ENCODE peak calls at places on chromosome 16, in six cellular contexts. One of them, this sample, is unnamed.

GRCh38 chr16:48076455-48077012 is 79.3 kb downstream of the ABCC12 start:
- DNase-seq in stomach: no peak
- DNase-seq in body of pancreas: peak; percentile 21
- DNase-seq in tibial nerve: no peak
- DNase-seq in esophagus squamous epithelium: no peak
- DNase-seq in lower leg skin: no peak
- DNase-seq in this sample: no peak

GRCh38 chr16:51636913-51637743 is 486.1 kb upstream of the SALL1 start:
- DNase-seq in stomach: no peak
- DNase-seq in body of pancreas: no peak
- DNase-seq in tibial nerve: no peak
- DNase-seq in esophagus squamous epithelium: no peak
- DNase-seq in lower leg skin: no peak
- DNase-seq in this sample: no peak

GRCh38 chr16:24471616-24472015 is 67.8 kb upstream of the RBBP6 start:
- DNase-seq in stomach: no peak
- DNase-seq in body of pancreas: no peak
- DNase-seq in tibial nerve: no peak
- DNase-seq in esophagus squamous epithelium: no peak
- DNase-seq in lower leg skin: no peak
- DNase-seq in this sample: no peak

GRCh38 chr16:83725313-83725712 is 82.5 kb upstream of the HSBP1 start:
- DNase-seq in stomach: no peak
- DNase-seq in body of pancreas: no peak
- DNase-seq in tibial nerve: no peak
- DNase-seq in esophagus squamous epithelium: no peak
- DNase-seq in lower leg skin: no peak
- DNase-seq in this sample: no peak

GRCh38 chr16:77212736-77213541 is 13.7 kb downstream of the SYCE1L start:
- DNase-seq in stomach: peak; percentile 62
- DNase-seq in body of pancreas: peak; percentile 54
- DNase-seq in tibial nerve: peak; percentile 40
- DNase-seq in esophagus squamous epithelium: no peak
- DNase-seq in lower leg skin: peak; percentile 62
- DNase-seq in this sample: peak; percentile 57

GRCh38 chr16:56488035-56488434 is 31.8 kb downstream of the BBS2 start:
- DNase-seq in stomach: no peak
- DNase-seq in body of pancreas: no peak
- DNase-seq in tibial nerve: no peak
- DNase-seq in esophagus squamous epithelium: no peak
- DNase-seq in lower leg skin: no peak
- DNase-seq in this sample: no peak

GRCh38 chr16:30051518-30051917 is 14.0 kb upstream of the ALDOA start:
- DNase-seq in stomach: no peak
- DNase-seq in body of pancreas: no peak
- DNase-seq in tibial nerve: no peak
- DNase-seq in esophagus squamous epithelium: no peak
- DNase-seq in lower leg skin: no peak
- DNase-seq in this sample: no peak

GRCh38 chr16:8919089-8919933 is 37.2 kb downstream of the LITAFD start:
- DNase-seq in stomach: no peak
- DNase-seq in body of pancreas: no peak
- DNase-seq in tibial nerve: no peak
- DNase-seq in esophagus squamous epithelium: no peak
- DNase-seq in lower leg skin: no peak
- DNase-seq in this sample: no peak

GRCh38 chr16:50603206-50604064 is 55.2 kb downstream of the NKD1 start:
- DNase-seq in stomach: no peak
- DNase-seq in body of pancreas: no peak
- DNase-seq in tibial nerve: no peak
- DNase-seq in esophagus squamous epithelium: no peak
- DNase-seq in lower leg skin: no peak
- DNase-seq in this sample: no peak

GRCh38 chr16:55668337-55669281 is 12.8 kb downstream of the SLC6A2 start:
- DNase-seq in stomach: no peak
- DNase-seq in body of pancreas: no peak
- DNase-seq in tibial nerve: no peak
- DNase-seq in esophagus squamous epithelium: no peak
- DNase-seq in lower leg skin: peak; percentile 67
- DNase-seq in this sample: no peak

GRCh38 chr16:84559311-84559932 is 55.0 kb upstream of the MEAK7 start:
- DNase-seq in stomach: no peak
- DNase-seq in body of pancreas: no peak
- DNase-seq in tibial nerve: no peak
- DNase-seq in esophagus squamous epithelium: no peak
- DNase-seq in lower leg skin: no peak
- DNase-seq in this sample: no peak

GRCh38 chr16:74745109-74745615 is 29.5 kb downstream of the FA2H start:
- DNase-seq in stomach: no peak
- DNase-seq in body of pancreas: no peak
- DNase-seq in tibial nerve: no peak
- DNase-seq in esophagus squamous epithelium: no peak
- DNase-seq in lower leg skin: no peak
- DNase-seq in this sample: no peak

GRCh38 chr16:74743668-74744299 is 30.8 kb downstream of the FA2H start:
- DNase-seq in stomach: peak; percentile 97
- DNase-seq in body of pancreas: peak; percentile 98
- DNase-seq in tibial nerve: peak; percentile 42
- DNase-seq in esophagus squamous epithelium: no peak
- DNase-seq in lower leg skin: peak; percentile 87
- DNase-seq in this sample: no peak

GRCh38 chr16:74745926-74746325 is 28.7 kb downstream of the FA2H start:
- DNase-seq in stomach: no peak
- DNase-seq in body of pancreas: no peak
- DNase-seq in tibial nerve: no peak
- DNase-seq in esophagus squamous epithelium: no peak
- DNase-seq in lower leg skin: no peak
- DNase-seq in this sample: no peak

GRCh38 chr16:74743045-74743667 is 31.5 kb downstream of the FA2H start:
- DNase-seq in stomach: no peak
- DNase-seq in body of pancreas: no peak
- DNase-seq in tibial nerve: no peak
- DNase-seq in esophagus squamous epithelium: no peak
- DNase-seq in lower leg skin: no peak
- DNase-seq in this sample: no peak

GRCh38 chr16:74744566-74744965 is 30.1 kb downstream of the FA2H start:
- DNase-seq in stomach: no peak
- DNase-seq in body of pancreas: no peak
- DNase-seq in tibial nerve: no peak
- DNase-seq in esophagus squamous epithelium: no peak
- DNase-seq in lower leg skin: no peak
- DNase-seq in this sample: no peak
- TF ChIP-seq POLR2A in stomach: no peak
- TF ChIP-seq POLR2A in body of pancreas: no peak
- TF ChIP-seq POLR2A in tibial nerve: no peak
- TF ChIP-seq POLR2A in esophagus squamous epithelium: no peak
- TF ChIP-seq POLR2A in lower leg skin: no peak
- TF ChIP-seq POLR2A in this sample: no peak

GRCh38 chr16:530111-530817 is 2.8 kb downstream of the CAPN15 start:
- DNase-seq in stomach: no peak
- DNase-seq in body of pancreas: no peak
- DNase-seq in tibial nerve: no peak
- DNase-seq in esophagus squamous epithelium: no peak
- DNase-seq in lower leg skin: no peak
- DNase-seq in this sample: no peak
- TF ChIP-seq POLR2A in stomach: no peak
- TF ChIP-seq POLR2A in body of pancreas: no peak
- TF ChIP-seq POLR2A in tibial nerve: no peak
- TF ChIP-seq POLR2A in esophagus squamous epithelium: no peak
- TF ChIP-seq POLR2A in lower leg skin: no peak
- TF ChIP-seq POLR2A in this sample: no peak

DNA sequence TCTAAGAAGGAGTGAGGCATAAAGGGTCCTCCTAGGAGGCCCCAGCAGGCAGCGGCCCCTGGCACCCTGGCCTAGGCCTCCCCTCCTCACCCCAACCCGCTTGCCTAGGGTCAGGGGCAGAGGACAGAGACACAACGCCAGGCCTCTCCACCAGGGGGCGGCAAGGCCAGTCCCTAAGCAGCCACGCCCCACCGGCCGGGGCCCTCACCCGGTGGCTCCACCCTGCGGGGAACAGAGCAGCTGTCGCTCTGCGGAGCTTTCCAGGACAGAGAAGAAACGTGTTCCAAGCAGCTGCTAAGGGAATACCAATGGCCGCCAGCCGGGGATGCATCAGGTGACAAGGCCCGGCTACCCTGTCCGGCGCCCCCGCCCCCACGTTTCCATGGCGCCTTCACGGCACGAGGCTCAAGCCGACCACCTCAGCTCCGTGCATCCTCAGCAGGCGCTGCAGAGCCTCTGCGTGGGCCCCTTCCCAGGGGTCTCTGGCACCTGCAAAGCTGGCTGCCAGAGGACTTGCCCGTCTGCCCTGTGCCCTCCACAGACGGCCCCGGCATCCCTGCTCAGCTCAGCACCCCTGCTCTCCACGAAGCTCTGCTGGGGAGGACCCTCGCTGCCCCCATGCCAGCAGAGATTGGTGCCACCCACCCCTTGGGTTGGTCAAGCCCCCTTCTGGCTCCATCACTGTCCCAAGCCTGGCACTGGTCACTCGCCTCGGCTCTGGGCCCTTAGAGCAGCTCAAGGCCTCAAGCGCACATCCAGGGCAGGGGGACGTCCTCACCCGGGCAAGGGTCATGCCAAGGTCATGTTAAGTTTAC is 5.6 kb downstream of the ZNF598 start:
- DNase-seq in stomach: peak; percentile 94
- DNase-seq in body of pancreas: peak; percentile 97
- DNase-seq in tibial nerve: peak; percentile 66
- DNase-seq in esophagus squamous epithelium: peak; percentile 49
- DNase-seq in lower leg skin: peak; percentile 74
- DNase-seq in this sample: peak; percentile 99
- TF ChIP-seq POLR2A in stomach: no peak
- TF ChIP-seq POLR2A in body of pancreas: no peak
- TF ChIP-seq POLR2A in tibial nerve: no peak
- TF ChIP-seq POLR2A in esophagus squamous epithelium: no peak
- TF ChIP-seq POLR2A in lower leg skin: no peak
- TF ChIP-seq POLR2A in this sample: no peak

GRCh38 chr16:57781741-57782606 is 20.3 kb downstream of the KIFC3 start:
- DNase-seq in stomach: no peak
- DNase-seq in body of pancreas: no peak
- DNase-seq in tibial nerve: no peak
- DNase-seq in esophagus squamous epithelium: no peak
- DNase-seq in lower leg skin: no peak
- DNase-seq in this sample: no peak
- TF ChIP-seq POLR2A in stomach: no peak
- TF ChIP-seq POLR2A in body of pancreas: no peak
- TF ChIP-seq POLR2A in tibial nerve: no peak
- TF ChIP-seq POLR2A in esophagus squamous epithelium: no peak
- TF ChIP-seq POLR2A in lower leg skin: no peak
- TF ChIP-seq POLR2A in this sample: no peak

GRCh38 chr16:1548727-1549126 is 15.3 kb downstream of the TMEM204 start:
- DNase-seq in stomach: no peak
- DNase-seq in body of pancreas: no peak
- DNase-seq in tibial nerve: no peak
- DNase-seq in esophagus squamous epithelium: no peak
- DNase-seq in lower leg skin: no peak
- DNase-seq in this sample: no peak
- TF ChIP-seq POLR2A in stomach: no peak
- TF ChIP-seq POLR2A in body of pancreas: no peak
- TF ChIP-seq POLR2A in tibial nerve: no peak
- TF ChIP-seq POLR2A in esophagus squamous epithelium: no peak
- TF ChIP-seq POLR2A in lower leg skin: no peak
- TF ChIP-seq POLR2A in this sample: no peak

GRCh38 chr16:69566437-69567030 is 768 bp downstream of the NFAT5 start:
- DNase-seq in stomach: peak; percentile 45
- DNase-seq in body of pancreas: peak; percentile 57
- DNase-seq in tibial nerve: peak; percentile 22
- DNase-seq in esophagus squamous epithelium: no peak
- DNase-seq in lower leg skin: peak; percentile 40
- DNase-seq in this sample: peak; percentile 26
- TF ChIP-seq POLR2A in stomach: no peak
- TF ChIP-seq POLR2A in body of pancreas: no peak
- TF ChIP-seq POLR2A in tibial nerve: peak; percentile 42
- TF ChIP-seq POLR2A in esophagus squamous epithelium: no peak
- TF ChIP-seq POLR2A in lower leg skin: no peak
- TF ChIP-seq POLR2A in this sample: no peak

DNA sequence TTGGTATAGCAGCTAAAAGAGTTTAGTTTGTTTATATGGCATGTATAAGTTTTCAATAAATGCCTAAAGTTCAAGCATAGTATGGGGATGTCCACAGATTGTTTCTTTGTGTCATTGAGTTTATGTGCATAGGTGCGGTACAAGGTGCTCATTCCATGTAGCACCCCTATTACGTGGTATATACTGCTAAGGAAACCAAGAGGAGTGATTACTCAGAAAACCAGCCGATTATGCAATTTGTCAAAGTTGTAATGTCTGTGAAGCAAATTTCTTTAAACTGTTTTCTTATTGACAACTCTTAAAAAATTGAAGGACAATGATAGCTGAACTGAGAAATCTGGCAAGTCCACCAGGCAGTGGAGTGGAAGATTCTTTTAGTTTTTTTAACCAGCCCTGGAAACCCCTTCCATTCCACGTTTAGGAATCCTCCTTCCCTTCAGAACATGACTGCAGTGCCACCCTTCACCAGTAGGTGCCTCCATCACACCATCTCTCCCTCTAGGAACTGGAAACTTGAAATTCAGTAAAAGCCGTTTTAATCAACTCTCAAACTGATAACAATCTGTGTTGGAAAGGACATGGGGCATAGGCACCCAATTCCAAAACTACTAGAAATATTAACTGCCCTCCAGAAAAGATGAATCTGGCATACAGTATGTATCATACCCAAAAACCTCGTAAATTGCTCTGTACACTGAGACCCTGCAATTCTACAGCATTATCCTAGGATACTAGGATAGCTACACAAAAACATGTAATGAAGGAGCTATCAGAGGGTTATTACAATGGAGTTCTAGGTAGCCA is 43.5 kb downstream of the REXO5 start:
- DNase-seq in stomach: peak; percentile 75
- DNase-seq in body of pancreas: peak; percentile 64
- DNase-seq in tibial nerve: peak; percentile 85
- DNase-seq in esophagus squamous epithelium: no peak
- DNase-seq in lower leg skin: peak; percentile 75
- DNase-seq in this sample: no peak
- TF ChIP-seq POLR2A in stomach: no peak
- TF ChIP-seq POLR2A in body of pancreas: no peak
- TF ChIP-seq POLR2A in tibial nerve: no peak
- TF ChIP-seq POLR2A in esophagus squamous epithelium: no peak
- TF ChIP-seq POLR2A in lower leg skin: no peak
- TF ChIP-seq POLR2A in this sample: no peak

This sample was measured in GM12891.